ENCODE peak calls at places on chromosome 1, in six cellular contexts. C, G, V, J, D and S are unnamed samples.

GRCh38 chr1:86868477-86868876 is 45.4 kb downstream of the SELENOF start:
- DNase-seq in V (no peak), D (no peak), G (no peak), C (no peak), J (no peak), S (no peak)

GRCh38 chr1:226640288-226640687 is 91.7 kb downstream of the STUM start:
- DNase-seq in D (no peak), J (no peak), V (no peak), G (no peak), C (no peak), S (no peak)

GRCh38 chr1:3378411-3379208 is 75.9 kb upstream of the ARHGEF16 start:
- DNase-seq in D (no peak), C (no peak), J (no peak), V (no peak), G (no peak), S (no peak)

GRCh38 chr1:45097944-45098343 is 85.9 kb downstream of the UROD start:
- DNase-seq in V (no peak), G (no peak), C (no peak), J (no peak), D (peak), S (no peak)

GRCh38 chr1:31577515-31578191 is 1.3 kb downstream of the TINAGL1 start:
- DNase-seq in D (peak), G (no peak), C (peak), J (no peak), V (no peak), S (no peak)

GRCh38 chr1:155044812-155045690 is 6.1 kb upstream of the ADAM15 start:
- DNase-seq in D (peak), G (no peak), J (no peak), C (peak), V (peak), S (peak)

GRCh38 chr1:41623736-41624135 is 139.3 kb upstream of the EDN2 start:
- DNase-seq in J (no peak), D (no peak), C (no peak), V (no peak), G (no peak), S (no peak)

GRCh38 chr1:2215909-2216766 is 12.0 kb upstream of the SKI start:
- DNase-seq in G (no peak), J (no peak), C (no peak), V (no peak), D (no peak), S (no peak)

GRCh38 chr1:81179239-81179638 is 621.5 kb upstream of the ADGRL2 start:
- DNase-seq in C (no peak), G (peak), V (no peak), J (no peak), D (no peak), S (no peak)

GRCh38 chr1:220806408-220806807 is 19.7 kb downstream of the MTARC1 start:
- DNase-seq in D (no peak), G (no peak), J (no peak), C (no peak), V (no peak), S (no peak)

GRCh38 chr1:12063141-12064072 is at the start of gene TNFRSF8:
- DNase-seq in D (no peak), G (no peak), J (no peak), C (peak), V (no peak), S (no peak)

GRCh38 chr1:176073524-176074157 is 133.4 kb downstream of the COP1 start:
- DNase-seq in D (peak), V (peak), J (peak), G (peak), C (peak), S (no peak)
- TF ChIP-seq ZNF274 in D (no peak), V (no peak), J (no peak), G (no peak), C (no peak), S (no peak)

GRCh38 chr1:58794585-58794984 is 10.7 kb upstream of the JUN start:
- DNase-seq in G (no peak), D (no peak), J (no peak), V (no peak), C (no peak), S (no peak)

GRCh38 chr1:58799650-58800049 is 15.8 kb upstream of the JUN start:
- DNase-seq in V (no peak), D (no peak), J (no peak), C (no peak), G (no peak), S (no peak)

GRCh38 chr1:58803858-58804257 is 20.0 kb upstream of the JUN start:
- DNase-seq in J (no peak), V (no peak), C (no peak), D (no peak), G (no peak), S (no peak)

GRCh38 chr1:58802640-58803476 is 19.0 kb upstream of the JUN start:
- DNase-seq in J (no peak), G (no peak), C (no peak), V (no peak), D (no peak), S (no peak)

DNA sequence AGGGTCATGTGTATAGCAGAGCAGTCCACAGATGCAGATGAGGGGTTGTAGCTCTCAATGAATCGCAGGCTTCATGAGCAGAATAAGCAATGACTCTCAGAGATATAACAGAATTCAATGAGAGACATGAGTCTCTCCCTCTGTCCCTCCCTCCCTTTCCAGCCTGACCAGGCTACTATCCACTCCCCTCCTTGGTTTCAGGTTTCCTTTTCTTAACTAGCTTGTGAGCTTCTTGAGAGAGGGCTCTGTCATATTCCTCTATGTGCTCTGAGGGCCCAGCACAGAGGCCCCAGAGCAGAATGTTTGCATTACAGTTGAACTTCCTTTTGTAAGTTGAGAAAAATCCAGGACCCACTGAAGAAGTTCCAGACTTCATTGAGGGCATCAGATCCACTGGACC is 15.2 kb upstream of the JUN start:
- DNase-seq in J (no peak), C (no peak), V (no peak), D (no peak), G (no peak), S (no peak)
- TF ChIP-seq ZNF274 in J (no peak), C (no peak), V (no peak), D (no peak), G (no peak), S (no peak)

GRCh38 chr1:204128964-204129896 is 22.6 kb downstream of the ETNK2 start:
- DNase-seq in G (no peak), C (peak), D (no peak), J (no peak), V (peak), S (peak)
- TF ChIP-seq ZNF274 in G (no peak), C (no peak), D (no peak), J (no peak), V (no peak), S (no peak)

GRCh38 chr1:183438060-183438459 is 19.9 kb upstream of the NMNAT2 start:
- DNase-seq in C (no peak), G (no peak), J (no peak), D (no peak), V (no peak), S (no peak)

GRCh38 chr1:183443466-183443865 is 25.3 kb upstream of the NMNAT2 start:
- DNase-seq in J (no peak), D (no peak), C (no peak), V (no peak), G (no peak), S (no peak)

GRCh38 chr1:183444243-183444642 is 26.1 kb upstream of the NMNAT2 start:
- DNase-seq in G (no peak), C (no peak), D (no peak), J (no peak), V (no peak), S (no peak)

DNA sequence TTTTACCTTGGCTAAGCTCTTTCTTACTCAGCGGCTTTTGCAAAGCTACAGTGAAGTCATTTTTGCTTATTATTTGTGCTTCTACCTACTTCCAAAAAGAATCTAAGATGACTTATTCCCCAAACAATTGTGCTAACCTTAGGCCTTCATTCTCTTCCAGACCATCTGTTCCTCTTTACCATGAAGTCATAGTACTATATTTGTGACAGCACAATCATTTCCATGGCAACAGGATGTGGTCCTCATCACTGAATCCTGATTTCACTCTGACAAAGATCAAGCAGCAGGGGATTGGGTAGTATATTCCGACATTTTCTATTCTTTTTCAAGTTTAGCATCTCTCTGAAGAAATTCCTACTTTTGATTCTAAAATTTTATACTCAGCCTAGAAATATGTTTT is 24.8 kb upstream of the NMNAT2 start:
- DNase-seq in J (no peak), C (no peak), G (no peak), D (no peak), V (no peak), S (no peak)
- TF ChIP-seq ZNF274 in J (no peak), C (no peak), G (no peak), D (no peak), V (no peak), S (no peak)

GRCh38 chr1:101309334-101310221 is 72.8 kb downstream of the S1PR1 start:
- DNase-seq in J (no peak), V (peak), C (peak), G (no peak), D (peak), S (peak)

GRCh38 chr1:101310484-101310883 is 73.7 kb downstream of the S1PR1 start:
- DNase-seq in V (no peak), J (no peak), C (no peak), D (no peak), G (no peak), S (no peak)

GRCh38 chr1:101311146-101311892 is 74.5 kb downstream of the S1PR1 start:
- DNase-seq in V (no peak), J (no peak), C (no peak), G (no peak), D (no peak), S (no peak)

GRCh38 chr1:101308001-101308659 is 71.3 kb downstream of the S1PR1 start:
- DNase-seq in V (no peak), C (no peak), J (no peak), G (no peak), D (no peak), S (no peak)

DNA sequence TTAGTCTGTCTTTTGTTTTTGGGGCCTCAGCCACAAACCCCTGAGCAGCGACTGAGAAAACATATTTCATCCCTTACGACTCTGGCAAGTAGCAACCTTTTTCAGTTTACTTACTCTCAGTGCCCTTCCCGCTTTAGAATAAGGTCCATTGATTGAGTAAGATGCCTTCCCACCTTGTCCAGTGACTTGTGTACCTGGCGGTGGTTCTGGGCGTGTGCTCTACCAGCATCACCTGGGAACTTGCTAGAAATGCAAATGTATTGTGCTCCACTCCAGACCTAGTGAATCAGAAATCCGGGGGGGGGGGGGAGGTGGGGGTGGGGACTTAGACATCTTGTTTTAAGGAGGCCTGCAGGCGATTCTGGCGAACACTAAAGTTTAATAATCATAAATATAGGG is 72.1 kb downstream of the S1PR1 start:
- DNase-seq in C (no peak), V (no peak), J (no peak), G (no peak), D (no peak), S (no peak)
- TF ChIP-seq ZNF274 in C (no peak), V (no peak), J (no peak), G (no peak), D (no peak), S (no peak)

GRCh38 chr1:224613486-224613885 is 2.6 kb upstream of the CNIH3 start:
- DNase-seq in C (no peak), D (no peak), G (no peak), V (no peak), J (no peak), S (no peak)

GRCh38 chr1:224619209-224619608 is 3.1 kb downstream of the CNIH3 start:
- DNase-seq in V (no peak), G (no peak), C (no peak), D (no peak), J (no peak), S (no peak)

GRCh38 chr1:224616761-224617409 is 768 bp downstream of the CNIH3 start:
- DNase-seq in C (no peak), V (no peak), D (no peak), J (no peak), G (no peak), S (no peak)

GRCh38 chr1:224617410-224618361 is 1.6 kb downstream of the CNIH3 start:
- DNase-seq in V (no peak), D (no peak), G (no peak), J (no peak), C (no peak), S (no peak)

GRCh38 chr1:224615861-224616760 is at the start of gene CNIH3:
- DNase-seq in C (no peak), G (no peak), D (no peak), V (peak), J (no peak), S (peak)
- TF ChIP-seq ZNF274 in C (no peak), G (no peak), D (no peak), V (no peak), J (no peak), S (no peak)

DNA sequence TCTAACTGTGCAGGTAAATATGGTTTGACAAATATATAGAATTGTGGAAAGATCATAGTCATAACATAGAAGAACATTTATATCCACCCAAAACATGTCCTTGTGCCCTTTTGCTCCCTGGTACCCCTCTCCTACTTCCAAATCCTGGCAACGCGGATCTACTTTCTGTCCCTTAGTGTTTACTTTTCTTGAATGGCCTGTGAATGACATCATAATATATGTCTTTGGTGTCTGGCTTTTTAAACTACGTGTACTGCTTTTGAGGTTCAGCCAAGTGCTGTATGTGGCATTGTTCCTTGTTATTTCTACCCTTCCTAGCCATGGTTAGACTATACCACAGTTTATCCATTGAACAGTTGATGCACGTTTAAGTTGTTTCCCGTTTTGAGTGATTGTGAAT is 155.6 kb downstream of the SDCCAG8 start:
- DNase-seq in J (no peak), V (no peak), D (no peak), C (no peak), G (no peak), S (no peak)
- TF ChIP-seq ZNF274 in J (no peak), V (no peak), D (no peak), C (no peak), G (no peak), S (no peak)

DNA sequence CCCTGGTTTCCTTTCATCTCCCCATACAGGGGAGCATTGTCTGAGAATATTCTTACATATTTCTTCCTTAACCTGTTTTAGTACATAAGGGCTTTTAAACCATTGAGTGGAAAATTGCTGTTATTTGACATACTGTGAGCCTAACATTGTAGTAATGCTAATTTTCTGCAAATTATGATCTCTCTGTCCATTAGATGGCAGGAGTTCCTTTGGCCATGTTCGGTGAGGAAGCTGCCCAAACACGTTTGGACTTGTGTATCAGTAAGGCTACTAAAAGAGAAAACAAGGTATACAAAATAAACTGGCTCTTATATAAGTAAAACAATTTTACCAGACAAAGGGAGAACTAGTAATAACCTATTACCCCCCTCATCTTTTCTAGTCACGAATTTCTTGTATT is 29.2 kb downstream of the CDC7 start:
- DNase-seq in J (no peak), C (no peak), D (no peak), V (no peak), G (peak), S (no peak)
- TF ChIP-seq ZNF274 in J (no peak), C (no peak), D (no peak), V (no peak), G (no peak), S (no peak)

DNA sequence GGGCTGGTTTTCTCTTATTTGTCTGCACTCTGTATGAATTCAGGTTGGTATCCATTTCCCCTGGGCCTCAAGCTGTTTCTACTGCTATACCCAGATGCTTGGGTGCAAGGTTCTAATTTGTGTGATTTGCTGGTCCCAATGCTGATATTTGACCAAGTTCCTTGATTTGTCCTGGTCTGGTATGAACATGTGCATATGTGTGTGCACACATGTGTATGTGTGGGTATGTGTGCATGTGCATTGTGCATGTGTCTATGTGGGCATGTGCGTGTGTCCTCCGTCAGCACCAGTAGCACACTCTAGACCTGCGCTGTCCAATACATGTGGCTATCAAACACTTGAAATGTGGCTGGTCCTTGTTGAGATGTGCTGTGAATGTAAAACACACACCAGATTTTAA is 102.4 kb upstream of the TSPAN2 start:
- DNase-seq in G (no peak), D (no peak), V (no peak), J (no peak), C (no peak), S (no peak)
- TF ChIP-seq ZNF274 in G (no peak), D (no peak), V (no peak), J (no peak), C (no peak), S (no peak)